ENCODE peak calls at places on chromosomes 3 and 15, in five cellular contexts. T, N, S, H and F are unnamed samples.

GRCh38 chr3:184077881-184078280 is 19.0 kb upstream of the HTR3E start:
- DNase-seq in T (no peak), S (no peak), N (no peak), H (no peak), F (no peak)

GRCh38 chr15:63157891-63158431 is 684 bp upstream of the RPS27L start:
- DNase-seq in N (no peak), S (no peak), T (no peak), H (peak; percentile 70), F (peak; percentile 31)

GRCh38 chr15:68469162-68470048 is 37.4 kb upstream of the ITGA11 start:
- DNase-seq in S (no peak), H (peak; percentile 21), T (no peak), N (no peak), F (no peak)

GRCh38 chr3:16456784-16457415 is 56.6 kb downstream of the RFTN1 start:
- DNase-seq in T (no peak), H (no peak), S (no peak), N (no peak), F (no peak)

GRCh38 chr3:163071684-163072083 is 1575.1 kb downstream of the OTOL1 start:
- DNase-seq in H (no peak), T (no peak), N (no peak), S (no peak), F (no peak)

GRCh38 chr3:157159037-157159761 is 748 bp downstream of the CCNL1 start:
- DNase-seq in S (peak; percentile 96), H (peak; percentile 58), T (no peak), N (no peak), F (peak; percentile 64)

GRCh38 chr3:154421067-154421466 is 8.9 kb downstream of the GPR149 start:
- DNase-seq in H (peak; percentile 4), N (no peak), S (no peak), T (no peak), F (no peak)

GRCh38 chr15:40960926-40961325 is 7.7 kb downstream of the CHAC1 start:
- DNase-seq in H (no peak), T (no peak), S (peak; percentile 62), N (no peak), F (peak; percentile 71)

DNA sequence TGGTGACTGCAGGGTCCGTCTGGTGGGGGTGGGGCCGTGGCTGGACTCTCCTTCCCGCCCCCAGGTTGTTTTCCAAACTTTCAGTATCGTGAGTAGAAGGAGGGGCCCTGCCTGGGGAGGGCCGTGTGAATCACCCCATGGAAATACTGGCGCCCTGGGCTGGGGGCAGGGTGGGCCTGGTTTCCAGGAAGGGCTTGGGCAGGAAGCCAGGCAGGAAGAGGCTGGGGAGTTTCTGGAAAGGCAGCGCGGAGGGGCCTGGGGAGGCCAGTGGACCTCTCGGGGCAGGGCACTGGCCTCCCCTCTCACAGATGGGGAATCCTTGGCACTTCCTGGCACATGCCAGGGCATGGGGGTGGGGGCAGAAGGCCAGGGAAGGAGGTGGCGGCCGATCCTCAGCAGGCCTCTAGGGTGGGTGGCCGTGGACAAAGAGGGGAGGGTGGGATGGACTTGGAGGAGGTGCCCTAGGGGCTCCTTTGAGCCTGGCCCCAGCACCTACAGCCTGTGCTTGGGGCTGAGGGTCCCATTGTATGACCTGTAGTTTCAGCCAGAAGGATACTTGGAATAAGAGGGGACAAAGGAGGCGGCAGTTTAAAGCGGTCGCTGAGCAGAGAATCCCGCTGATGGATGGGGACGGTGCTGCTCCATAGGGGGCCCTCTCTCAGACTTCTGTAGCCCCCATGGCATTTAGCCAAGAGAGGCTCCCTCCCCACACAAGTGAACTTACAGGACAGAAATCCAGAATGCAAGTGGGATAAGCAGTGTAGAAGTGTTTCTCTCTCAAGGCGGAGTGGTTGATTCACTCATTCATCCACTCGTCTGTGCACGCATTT is 56.5 kb upstream of the GATA2 start:
- DNase-seq in T (no peak), N (no peak), S (no peak), H (peak; percentile 96), F (peak; percentile 29)
- TF ChIP-seq POLR2AphosphoS5 in T (no peak), N (no peak), S (peak; percentile 88), H (peak; percentile 90), F (peak; percentile 52)

GRCh38 chr3:125220183-125220582 is 7.6 kb upstream of the SLC12A8 start:
- DNase-seq in N (no peak), S (no peak), H (no peak), T (no peak), F (no peak)

GRCh38 chr3:125219261-125219701 is 6.7 kb upstream of the SLC12A8 start:
- DNase-seq in H (no peak), N (no peak), S (no peak), T (no peak), F (no peak)

DNA sequence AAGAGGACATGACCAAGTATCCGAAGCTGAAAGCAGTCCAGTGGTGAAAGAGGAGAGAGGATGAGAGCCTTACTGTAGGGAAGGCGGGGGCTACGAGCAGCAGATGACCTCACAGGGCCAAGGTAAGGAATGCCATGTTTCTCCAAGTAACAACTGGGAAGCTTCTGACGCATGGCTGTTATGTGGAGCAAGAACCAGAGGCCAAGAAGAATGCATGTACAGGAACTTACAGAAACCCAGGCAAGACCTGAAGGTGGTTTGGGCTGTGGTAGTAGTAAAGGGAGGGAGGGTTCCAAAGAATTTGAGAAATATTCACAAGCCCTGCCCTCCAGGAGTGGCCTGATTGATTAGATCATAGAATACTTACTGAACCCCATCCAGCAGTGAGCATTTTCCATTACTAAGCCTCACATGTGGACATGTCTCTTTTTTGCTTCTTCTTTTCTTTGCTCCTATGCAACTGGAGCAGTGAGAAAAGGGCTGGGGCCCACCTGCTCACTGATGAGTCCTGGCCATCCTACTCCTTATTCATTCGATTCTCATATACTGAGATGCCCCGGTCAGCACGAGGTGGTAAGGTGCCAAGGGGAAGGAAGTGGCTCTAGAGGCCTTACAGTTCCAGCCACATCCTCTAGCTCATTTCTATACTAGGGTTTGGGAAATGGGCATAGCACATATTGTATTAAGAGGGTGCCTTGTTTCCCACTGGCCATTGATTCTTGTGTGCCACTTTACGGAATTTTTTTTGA is 8.3 kb upstream of the SLC12A8 start:
- DNase-seq in H (no peak), N (no peak), T (no peak), S (no peak), F (no peak)
- H3K36me3 ChIP-seq in H (no peaks in the 10 kb centered on the region), N (no peaks in the 10 kb centered on the region), T (no peaks in the 10 kb centered on the region), S (no peaks in the 10 kb centered on the region), F (peaks cover 4% of the 10 kb centered on the region)

GRCh38 chr3:123086110-123086642 is 19.4 kb downstream of the PDIA5 start:
- DNase-seq in T (no peak), N (no peak), S (no peak), H (no peak), F (no peak)
- TF ChIP-seq POLR2AphosphoS5 in T (no peak), N (no peak), S (no peak), H (no peak), F (no peak)

GRCh38 chr3:72995337-72995736 is 1.3 kb upstream of the PPP4R2 start:
- DNase-seq in T (no peak), S (no peak), H (no peak), N (no peak), F (no peak)
- H3K36me3 ChIP-seq in T (no peaks in the 10 kb centered on the region), S (peaks cover 14% of the 10 kb centered on the region), H (no peaks in the 10 kb centered on the region), N (peaks cover 6% of the 10 kb centered on the region), F (no peaks in the 10 kb centered on the region)

GRCh38 chr3:151400341-151400740 is 15.8 kb upstream of the P2RY12 start:
- DNase-seq in T (no peak), S (no peak), N (no peak), H (no peak), F (no peak)

GRCh38 chr3:151407928-151408327 is 23.4 kb upstream of the P2RY12 start:
- DNase-seq in H (no peak), N (no peak), T (no peak), S (no peak), F (no peak)

GRCh38 chr3:151402349-151402748 is 17.8 kb upstream of the P2RY12 start:
- DNase-seq in S (no peak), N (no peak), H (no peak), T (no peak), F (no peak)

GRCh38 chr3:151403246-151403645 is 18.7 kb upstream of the P2RY12 start:
- DNase-seq in S (no peak), T (no peak), N (no peak), H (no peak), F (no peak)

DNA sequence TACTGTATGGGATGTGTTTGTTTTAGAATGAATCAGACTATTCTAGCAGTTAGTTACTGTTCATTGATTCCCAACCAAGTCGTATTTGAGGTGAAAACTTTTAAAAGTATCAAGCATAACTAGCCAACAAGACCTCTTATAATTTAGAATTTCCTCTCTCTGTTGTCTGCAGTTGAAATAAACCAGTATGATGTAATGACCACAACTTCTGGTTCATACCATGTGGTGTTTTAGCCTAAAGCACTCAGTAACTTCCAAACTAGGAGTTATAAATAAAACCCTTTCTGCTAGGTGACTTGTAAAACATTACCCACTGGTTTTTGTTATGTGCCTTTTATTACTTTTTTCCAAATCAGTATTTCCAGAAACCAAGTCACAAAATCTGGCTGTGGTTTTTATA is 19.8 kb upstream of the P2RY12 start:
- DNase-seq in H (no peak), N (no peak), S (no peak), T (no peak), F (no peak)
- TF ChIP-seq POLR2AphosphoS5 in H (no peak), N (no peak), S (no peak), T (no peak), F (no peak)

DNA sequence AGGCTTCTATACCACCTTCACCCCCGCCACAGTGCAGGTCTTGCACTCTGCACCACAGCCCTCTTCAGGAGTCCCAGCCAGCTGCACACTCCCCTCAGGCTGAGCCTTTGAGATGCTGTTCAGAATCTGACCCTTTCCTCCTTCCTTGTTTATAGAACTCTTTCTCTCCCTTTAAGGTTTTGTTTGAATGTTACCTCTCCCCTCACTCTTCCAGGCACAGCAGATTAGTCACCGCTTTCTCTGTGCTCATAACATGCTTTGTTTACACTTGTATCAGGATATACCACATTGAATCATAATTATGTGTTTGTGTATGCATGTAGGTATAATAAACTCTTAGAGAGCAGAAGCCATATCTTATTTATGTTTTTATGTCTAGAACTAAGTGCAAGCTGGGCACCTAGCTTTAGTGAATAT is 168.4 kb upstream of the BCL6 start:
- DNase-seq in H (peak; percentile 12), S (no peak), T (no peak), N (no peak), F (no peak)
- H3K36me3 ChIP-seq in H (no peaks in the 10 kb centered on the region), S (no peaks in the 10 kb centered on the region), T (no peaks in the 10 kb centered on the region), N (no peaks in the 10 kb centered on the region), F (no peaks in the 10 kb centered on the region)

GRCh38 chr3:188240189-188240981 is 86.4 kb downstream of the LPP start:
- DNase-seq in H (no peak), S (no peak), T (no peak), N (no peak), F (no peak)

GRCh38 chr3:188241883-188242282 is 87.9 kb downstream of the LPP start:
- DNase-seq in T (no peak), H (no peak), N (no peak), S (no peak), F (no peak)

GRCh38 chr3:188239577-188239976 is 85.6 kb downstream of the LPP start:
- DNase-seq in S (no peak), N (no peak), H (no peak), T (no peak), F (no peak)

GRCh38 chr3:188242426-188243123 is 88.6 kb downstream of the LPP start:
- DNase-seq in T (no peak), S (no peak), H (peak; percentile 36), N (no peak), F (no peak)

GRCh38 chr3:188241072-188241471 is 87.1 kb downstream of the LPP start:
- DNase-seq in S (no peak), H (no peak), T (no peak), N (no peak), F (no peak)
- TF ChIP-seq POLR2AphosphoS5 in S (no peak), H (no peak), T (no peak), N (no peak), F (peak; percentile 76)